ENCODE peak calls at places on chromosomes 2 and 18, in four cellular contexts. S, K, M and B are unnamed samples.

GRCh38 chr18:36537289-36537688 is 239.8 kb downstream of the FHOD3 start:
- DNase-seq in S (no peak), K (no peak), M (no peak), B (no peak)

GRCh38 chr2:26530141-26530540 is 52.2 kb upstream of the OTOF start:
- DNase-seq in S (no peak), K (no peak), M (no peak), B (no peak)

GRCh38 chr18:5620284-5620683 is 76.5 kb upstream of the EPB41L3 start:
- DNase-seq in S (no peak), K (no peak), M (no peak), B (no peak)

GRCh38 chr2:71824436-71824835 is 323.2 kb downstream of the CYP26B1 start:
- DNase-seq in S (no peak), K (no peak), M (no peak), B (no peak)

GRCh38 chr18:7170292-7170691 is 52.7 kb upstream of the LAMA1 start:
- DNase-seq in S (no peak), K (no peak), M (no peak), B (no peak)

GRCh38 chr2:88187038-88187676 is 17.0 kb downstream of the THNSL2 start:
- DNase-seq in S (peak), K (peak), M (peak), B (peak)

GRCh38 chr2:180413331-180413730 is 406.2 kb upstream of the CWC22 start:
- DNase-seq in S (no peak), K (no peak), M (no peak), B (no peak)

GRCh38 chr2:86078801-86079545 is 26.7 kb downstream of the POLR1A start:
- DNase-seq in S (peak), K (peak), M (no peak), B (no peak)

GRCh38 chr2:85503611-85504433 is 35.1 kb upstream of the MAT2A start:
- DNase-seq in S (no peak), K (peak), M (no peak), B (no peak)

GRCh38 chr2:150425121-150425559 is 62.3 kb downstream of the RND3 start:
- DNase-seq in S (no peak), K (no peak), M (peak), B (no peak)

GRCh38 chr2:19120941-19121750 is 237.3 kb downstream of the OSR1 start:
- DNase-seq in S (peak), K (peak), M (peak), B (no peak)

GRCh38 chr2:28164280-28164801 is 228.3 kb upstream of the FOSL2 start:
- DNase-seq in S (peak), K (no peak), M (peak), B (no peak)

GRCh38 chr2:85628658-85629057 is 12.7 kb downstream of the USP39 start:
- DNase-seq in S (no peak), K (no peak), M (no peak), B (no peak)

GRCh38 chr2:118738106-118738505 is 109.3 kb downstream of the EN1 start:
- DNase-seq in S (no peak), K (no peak), M (no peak), B (no peak)

GRCh38 chr2:196987654-196988364 is 61.3 kb upstream of the PGAP1 start:
- DNase-seq in S (peak), K (peak), M (no peak), B (peak)

GRCh38 chr2:70901235-70902066 is 34.2 kb upstream of the ATP6V1B1 start:
- DNase-seq in S (no peak), K (no peak), M (no peak), B (no peak)

DNA sequence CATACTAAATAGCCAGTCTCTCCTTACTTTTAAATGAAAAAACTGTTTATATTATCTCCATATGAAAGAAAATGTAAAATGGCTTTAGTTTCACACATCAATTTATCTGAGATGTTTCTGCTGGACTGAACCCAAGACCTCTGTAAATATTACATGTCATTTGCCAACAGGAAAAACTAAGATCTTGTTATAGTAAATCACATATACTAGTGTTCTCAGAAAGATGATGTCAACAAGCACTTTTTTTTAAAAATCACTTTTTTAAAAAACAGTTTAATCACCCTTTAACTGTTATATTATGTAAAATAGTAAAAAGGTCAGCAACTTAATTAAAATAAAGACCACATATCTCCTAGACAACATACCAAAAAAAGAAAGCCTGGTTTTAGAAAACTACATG is 46.3 kb downstream of the PTPN2 start:
- DNase-seq in S (no peak), K (peak), M (no peak), B (no peak)
- H3K27ac ChIP-seq in S (peak), K (peak), M (no peak), B (peak)

GRCh38 chr2:66694087-66694858 is 259.3 kb downstream of the MEIS1 start:
- DNase-seq in S (no peak), K (no peak), M (no peak), B (no peak)
- TF ChIP-seq CTCF in S (no peak), K (no peak), M (no peak), B (no peak)

GRCh38 chr2:9142551-9143263 is 63.9 kb upstream of the ASAP2 start:
- DNase-seq in S (peak), K (peak), M (peak), B (peak)
- H3K4me3 ChIP-seq in S (peak), K (peak), M (peak), B (peak)

GRCh38 chr2:152336854-152337510 is 2.0 kb downstream of the FMNL2 start:
- DNase-seq in S (peak), K (peak), M (peak), B (no peak)
- H3K27ac ChIP-seq in S (peak), K (no peak), M (peak), B (peak)

GRCh38 chr18:33898427-33898826 is 320.4 kb downstream of the ASXL3 start:
- DNase-seq in S (no peak), K (no peak), M (no peak), B (no peak)

GRCh38 chr18:33901894-33902512 is 322.7 kb downstream of the NOL4 start:
- DNase-seq in S (no peak), K (no peak), M (no peak), B (no peak)

GRCh38 chr18:33906046-33906445 is 318.7 kb downstream of the NOL4 start:
- DNase-seq in S (no peak), K (no peak), M (no peak), B (no peak)

DNA sequence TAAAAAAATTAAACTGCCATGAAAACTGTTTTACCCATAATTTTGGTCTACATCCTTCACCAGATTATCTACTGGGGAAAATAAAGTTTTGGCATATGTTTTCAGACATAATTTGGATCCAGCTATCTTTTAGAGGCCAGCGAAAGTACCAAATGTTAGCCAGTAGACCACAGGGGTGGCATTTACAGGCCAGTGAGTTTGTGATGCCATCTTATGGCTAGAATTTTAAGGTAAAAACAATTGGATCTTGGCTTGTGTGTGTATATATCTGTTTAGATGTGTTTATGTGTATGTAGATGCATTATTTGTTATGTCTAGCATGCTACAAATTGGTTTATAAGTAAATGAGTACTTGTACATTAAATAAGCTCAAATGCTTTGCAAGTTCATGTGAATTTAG is 322.6 kb downstream of the ASXL3 start:
- DNase-seq in S (no peak), K (no peak), M (no peak), B (no peak)
- TF ChIP-seq CTCF in S (no peak), K (no peak), M (no peak), B (no peak)